ENCODE peak calls at places on chromosome 2, in five cellular contexts. U is mesenchymal stem cell, B is H1, I is neuronal stem cell, F is IMR-90. P is an unnamed sample.

GRCh38 chr2:235311044-235311443 is 182.8 kb upstream of the AGAP1 start:
- DNase-seq in F (no peak), I (no peak), U (no peak), B (no peak), P (no peak)

GRCh38 chr2:121334581-121335293 is 49.7 kb upstream of the TFCP2L1 start:
- DNase-seq in U (no peak), I (no peak), F (no peak), B (no peak), P (peak)

GRCh38 chr2:72092099-72092498 is 55.6 kb downstream of the CYP26B1 start:
- DNase-seq in B (no peak), U (no peak), F (no peak), I (no peak), P (no peak)

GRCh38 chr2:50951416-50951815 is 80.5 kb downstream of the NRXN1 start:
- DNase-seq in B (no peak), F (peak), I (no peak), U (no peak), P (no peak)

GRCh38 chr2:46460241-46460921 is 19.0 kb upstream of the TMEM247 start:
- DNase-seq in F (no peak), B (no peak), U (no peak), I (no peak), P (no peak)

GRCh38 chr2:71700880-71701397 is 247.6 kb downstream of the DYSF start:
- DNase-seq in F (no peak), U (no peak), B (no peak), I (peak), P (no peak)

GRCh38 chr2:56191617-56192016 is 7.8 kb downstream of the CCDC85A start:
- DNase-seq in B (no peak), F (peak), I (peak), U (peak), P (peak)

GRCh38 chr2:45302011-45302325 is 292.7 kb upstream of the SIX2 start:
- DNase-seq in B (no peak), F (no peak), U (no peak), I (no peak), P (no peak)

GRCh38 chr2:66264354-66264753 is 170.6 kb upstream of the MEIS1 start:
- DNase-seq in F (no peak), I (no peak), B (no peak), U (no peak), P (no peak)

GRCh38 chr2:189685540-189686229 is 11.2 kb downstream of the ANKAR start:
- DNase-seq in I (no peak), F (peak), B (no peak), U (peak), P (peak)

GRCh38 chr2:20307311-20307710 is 43.3 kb downstream of the PUM2 start:
- DNase-seq in F (no peak), U (no peak), B (no peak), I (no peak), P (no peak)

DNA sequence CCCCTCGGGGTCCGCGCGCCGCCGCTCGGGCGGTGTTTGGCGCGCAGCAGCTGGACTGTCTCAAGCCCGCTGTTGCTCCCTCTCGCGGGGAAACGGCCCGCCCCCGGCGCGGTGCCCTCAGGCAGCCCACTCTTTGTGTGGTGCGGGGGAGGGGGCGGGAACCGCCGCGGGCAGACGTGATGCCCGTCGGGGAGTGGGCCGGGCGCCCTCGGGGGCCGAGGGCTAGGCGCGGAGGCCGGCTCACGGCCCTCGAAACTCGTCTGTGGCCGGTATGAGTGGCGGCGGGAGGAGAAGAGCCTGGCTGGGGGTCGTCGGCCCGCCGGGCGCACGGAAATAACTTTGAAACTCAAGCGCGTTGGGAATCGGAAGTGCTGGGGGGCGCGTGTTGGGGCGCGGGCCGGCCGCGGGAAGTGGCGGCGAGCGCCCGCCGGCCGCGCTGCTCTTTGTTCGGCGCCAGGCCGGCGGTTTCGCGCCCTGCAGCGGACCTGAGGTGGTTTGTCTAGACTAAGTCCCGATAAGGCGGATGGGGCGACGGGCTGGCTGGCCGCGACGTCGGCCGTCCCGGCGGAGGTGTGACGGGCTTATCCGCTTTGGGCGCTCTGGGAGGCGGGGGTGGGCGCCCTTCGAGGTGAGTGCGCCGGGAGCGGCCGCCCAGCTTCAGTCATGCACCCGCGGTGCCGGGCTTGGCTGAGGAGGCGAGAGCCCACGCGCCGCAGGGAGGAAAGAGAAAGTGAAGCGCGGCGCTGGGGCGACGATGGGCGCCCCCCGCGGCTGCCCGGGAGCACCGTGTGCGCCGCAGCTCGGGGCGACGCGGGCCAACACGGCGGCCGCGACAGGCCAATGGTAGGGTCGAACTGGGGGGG is 679 bp downstream of the PTMA start:
- DNase-seq in I (no peak), B (no peak), U (peak), F (peak), P (no peak)
- H2BK5ac ChIP-seq in I (peak), B (peak), U (peak), F (peak), P (no peak)

DNA sequence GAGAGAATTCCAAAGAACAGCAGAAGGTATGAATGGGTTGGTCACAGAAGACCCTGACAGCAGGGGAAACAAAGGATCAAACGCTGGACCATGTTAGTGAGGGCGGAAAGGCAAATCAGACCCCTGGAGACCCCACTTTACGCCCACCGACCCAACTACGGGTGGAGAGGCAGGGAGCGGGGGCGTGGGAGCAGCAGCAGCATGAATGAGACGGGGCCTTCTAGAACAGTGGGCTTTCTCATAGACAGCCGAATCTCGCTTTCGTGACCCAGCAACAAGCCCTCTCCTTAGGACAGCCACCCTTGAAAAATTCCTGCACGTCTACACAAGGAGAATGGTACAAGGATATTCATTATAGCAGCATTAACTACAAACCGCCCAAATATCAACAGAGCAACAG is 191.0 kb downstream of the HDAC4 start:
- DNase-seq in F (no peak), I (no peak), U (no peak), B (no peak), P (no peak)
- H3K27ac ChIP-seq in F (no peak), I (no peak), U (no peak), B (no peak), P (no peak)

GRCh38 chr2:158904126-158904525 is 64.3 kb upstream of the TANC1 start:
- DNase-seq in I (no peak), U (no peak), B (no peak), F (no peak), P (no peak)

GRCh38 chr2:158902005-158902398 is 66.4 kb upstream of the TANC1 start:
- DNase-seq in F (no peak), I (no peak), U (no peak), B (no peak), P (no peak)

GRCh38 chr2:158904620-158905177 is 63.7 kb upstream of the TANC1 start:
- DNase-seq in I (no peak), U (peak), B (no peak), F (no peak), P (no peak)

GRCh38 chr2:158907926-158908462 is 60.4 kb upstream of the TANC1 start:
- DNase-seq in I (no peak), F (no peak), U (no peak), B (no peak), P (no peak)

DNA sequence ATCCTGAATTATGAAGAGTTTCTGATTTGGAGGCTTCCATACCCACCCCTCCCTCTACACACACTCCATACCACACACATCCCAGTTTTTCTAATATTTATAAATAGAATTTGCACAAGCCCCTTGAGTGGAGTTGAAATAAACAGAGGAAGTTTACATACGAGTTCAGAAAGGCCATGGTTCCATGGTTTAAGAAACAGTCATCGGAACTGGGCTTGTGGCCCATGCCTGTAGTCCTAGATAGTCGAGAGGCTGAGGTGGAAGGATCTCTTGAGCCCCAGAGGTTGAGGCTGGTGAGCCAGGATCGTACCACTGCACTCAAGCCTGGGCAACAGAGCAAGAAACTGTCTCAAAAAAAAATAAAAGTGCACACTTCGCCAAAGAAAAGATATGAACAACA is 62.6 kb upstream of the TANC1 start:
- DNase-seq in I (no peak), B (no peak), U (peak), F (peak), P (no peak)
- H2BK120ac ChIP-seq in I (no peak), B (no peak), U (no peak), F (peak), P (no peak)

GRCh38 chr2:16958266-16958665 is 292.6 kb upstream of the CYRIA start:
- DNase-seq in I (no peak), F (no peak), B (no peak), U (no peak), P (no peak)

GRCh38 chr2:16962459-16962858 is 296.8 kb upstream of the CYRIA start:
- DNase-seq in F (no peak), U (no peak), B (no peak), I (no peak), P (no peak)

GRCh38 chr2:16960579-16960978 is 294.9 kb upstream of the CYRIA start:
- DNase-seq in F (no peak), U (no peak), B (no peak), I (no peak), P (no peak)
- H2BK5ac ChIP-seq in F (no peak), U (no peak), B (no peak), I (no peak), P (no peak)

GRCh38 chr2:141814150-141814549 is 316.7 kb downstream of the LRP1B start:
- DNase-seq in B (no peak), I (no peak), F (no peak), U (no peak), P (no peak)
- H3K27ac ChIP-seq in B (no peak), I (no peak), F (no peak), U (no peak), P (no peak)

GRCh38 chr2:169386621-169387235 is 24.4 kb upstream of the LRP2 start:
- DNase-seq in F (no peak), B (no peak), I (no peak), U (no peak), P (no peak)
- H2BK120ac ChIP-seq in F (no peak), B (no peak), I (no peak), U (no peak), P (no peak)

DNA sequence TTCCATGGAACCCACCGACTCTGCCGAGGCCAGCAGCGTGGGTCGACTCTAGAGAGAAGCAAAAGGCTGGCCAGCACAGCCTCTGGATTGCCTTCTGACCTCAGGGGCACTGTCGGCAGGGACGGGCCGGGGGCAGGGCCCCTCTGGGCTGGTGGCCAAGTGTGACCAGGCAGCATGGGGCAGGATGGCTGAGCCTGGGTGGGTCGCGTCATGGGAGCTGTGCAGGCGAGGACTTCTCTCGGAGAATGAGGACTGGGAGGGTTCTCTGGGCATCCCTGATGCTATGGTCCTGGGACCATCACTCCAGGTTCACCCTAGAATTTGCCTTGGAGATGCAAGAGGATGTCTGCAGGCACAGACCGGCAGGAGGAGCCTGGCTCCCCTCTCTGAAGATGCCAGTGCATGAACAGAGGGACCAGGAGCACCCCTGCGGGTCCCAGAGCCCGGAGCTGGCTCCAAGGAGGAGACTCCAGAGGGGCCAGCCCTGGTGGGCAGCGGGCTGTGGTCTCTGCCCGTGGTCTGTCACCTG is 289.2 kb downstream of the NDUFA10 start:
- DNase-seq in I (no peak), B (no peak), U (no peak), F (no peak), P (no peak)
- H2BK5ac ChIP-seq in I (peak), B (no peak), U (no peak), F (no peak), P (no peak)

DNA sequence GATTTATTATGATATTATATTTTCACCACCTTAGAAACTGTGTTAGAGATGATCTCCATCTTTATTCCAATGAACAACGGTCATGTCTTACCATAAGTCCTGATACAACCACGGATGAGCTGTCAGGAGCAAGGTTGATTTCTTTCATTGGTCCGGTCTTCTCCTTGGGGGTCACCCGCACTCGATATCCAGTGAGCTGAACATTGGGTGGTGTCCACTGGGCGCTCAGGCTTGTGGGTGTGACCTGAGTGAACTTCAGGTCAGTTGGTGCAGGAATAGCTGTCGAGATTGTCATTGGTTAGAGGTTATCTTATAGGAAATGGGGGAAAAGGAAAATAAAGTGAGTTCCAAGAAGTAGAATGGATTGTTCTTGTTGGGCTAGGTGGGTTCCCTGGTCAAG is 56.8 kb downstream of the FN1 start:
- DNase-seq in B (no peak), I (no peak), F (no peak), U (no peak), P (no peak)
- H3K27ac ChIP-seq in B (no peak), I (no peak), F (no peak), U (no peak), P (no peak)

DNA sequence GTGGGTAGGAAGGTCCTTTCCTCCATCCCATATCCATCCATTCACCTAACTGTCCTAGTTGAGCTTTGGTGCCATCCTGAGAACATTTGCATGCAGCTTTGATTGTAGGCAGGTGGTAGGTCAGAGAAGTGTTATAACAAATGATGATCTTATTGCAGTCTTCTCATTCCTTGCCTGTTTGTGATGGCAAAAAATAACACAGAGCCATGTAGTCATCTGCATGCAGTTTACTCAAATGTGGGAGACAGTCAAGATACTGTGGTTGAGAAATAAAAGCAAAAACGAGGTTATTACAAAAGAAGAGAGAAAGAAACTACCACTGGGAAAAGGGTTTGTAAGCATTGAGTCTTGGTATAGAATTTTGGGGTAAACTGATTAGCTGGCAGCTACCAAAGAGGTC is 66.3 kb downstream of the AOX1 start:
- DNase-seq in I (no peak), U (no peak), F (peak), B (no peak), P (no peak)
- H2BK120ac ChIP-seq in I (no peak), U (no peak), F (no peak), B (no peak), P (no peak)

GRCh38 chr2:74959106-74959751 is 786 bp downstream of the POLE4 start:
- DNase-seq in B (no peak), U (no peak), I (no peak), F (no peak), P (no peak)

GRCh38 chr2:74953796-74954499 is 4.5 kb upstream of the POLE4 start:
- DNase-seq in B (no peak), I (no peak), U (no peak), F (no peak), P (no peak)

GRCh38 chr2:74958277-74959105 is at the start of gene POLE4:
- DNase-seq in B (peak), F (peak), I (peak), U (peak), P (peak)

GRCh38 chr2:74954500-74954874 is 4.0 kb upstream of the POLE4 start:
- DNase-seq in U (no peak), I (no peak), F (no peak), B (no peak), P (no peak)

GRCh38 chr2:74957886-74958276 is 562 bp upstream of the POLE4 start:
- DNase-seq in B (no peak), F (no peak), U (peak), I (no peak), P (no peak)
- H2BK5ac ChIP-seq in B (no peak), F (peak), U (no peak), I (no peak), P (no peak)

P was measured in H9.